ENCODE peak calls at places on chromosomes 2 and 18, in nine cellular contexts. M is SK-N-SH treated with all-trans-retinoic acid at 6 μM for 48 hours; J is left cardiac atrium; K is pancreas; O is activated CD8-positive, alpha-beta T cell treated with anti-CD3 and anti-CD28 coated beads for 36 hours; V is heart left ventricle; H is upper lobe of left lung; A is sciatic nerve; I is omental fat pad. T is an unnamed sample.

GRCh38 chr2:235990344-235990743 is 177.8 kb downstream of the GBX2 start:
- ATAC-seq in K (no peak), J (no peak), V (no peak), H (no peak), A (no peak), O (no peak), I (no peak), M (no peak), T (no peak)

GRCh38 chr2:9939587-9940485 is 11.7 kb upstream of the GRHL1 start:
- ATAC-seq in A (no peak), J (no peak), K (peak), V (no peak), H (no peak), I (no peak), M (peak), O (no peak), T (no peak)

GRCh38 chr2:43186679-43187374 is 39.6 kb downstream of the ZFP36L2 start:
- ATAC-seq in M (no peak), V (no peak), J (peak), I (no peak), O (no peak), A (peak), H (peak), K (peak), T (peak)

GRCh38 chr2:17628349-17629261 is 88.1 kb downstream of the VSNL1 start:
- ATAC-seq in H (no peak), I (no peak), J (no peak), O (no peak), A (no peak), M (no peak), K (no peak), V (no peak), T (no peak)

GRCh38 chr2:63735263-63735662 is 106.4 kb upstream of the UGP2 start:
- ATAC-seq in V (no peak), A (no peak), O (no peak), K (no peak), J (no peak), H (peak), M (peak), I (no peak), T (no peak)

GRCh38 chr18:7770903-7771302 is 203.8 kb downstream of the PTPRM start:
- ATAC-seq in I (no peak), K (peak), J (no peak), A (no peak), V (no peak), H (no peak), M (no peak), O (no peak), T (no peak)

GRCh38 chr18:2451556-2451955 is 119.7 kb downstream of the METTL4 start:
- ATAC-seq in I (no peak), M (no peak), K (no peak), V (no peak), A (no peak), O (no peak), J (no peak), H (no peak), T (no peak)

GRCh38 chr2:164781394-164781793 is 60.2 kb downstream of the COBLL1 start:
- ATAC-seq in I (no peak), A (no peak), O (no peak), J (no peak), H (no peak), V (no peak), M (no peak), K (no peak), T (no peak)

GRCh38 chr2:232668805-232669444 is 28.2 kb upstream of the GIGYF2 start:
- ATAC-seq in A (peak), K (peak), J (peak), M (peak), O (peak), V (peak), H (peak), I (no peak), T (no peak)

GRCh38 chr2:197196737-197197136 is 113.8 kb downstream of the ANKRD44 start:
- ATAC-seq in A (no peak), O (peak), I (no peak), V (no peak), M (no peak), H (no peak), J (no peak), K (no peak), T (no peak)

GRCh38 chr2:197248623-197249022 is 62.0 kb downstream of the ANKRD44 start:
- ATAC-seq in H (peak), V (no peak), J (no peak), O (peak), A (peak), K (no peak), I (no peak), M (no peak), T (no peak)

GRCh38 chr2:199659207-199659606 is 191.8 kb downstream of the FTCDNL1 start:
- ATAC-seq in J (peak), K (peak), O (peak), A (peak), M (peak), I (peak), V (no peak), H (peak), T (peak)

GRCh38 chr2:160061533-160062282 is 707 bp downstream of the PLA2R1 start:
- ATAC-seq in A (peak), V (no peak), J (peak), H (peak), M (no peak), O (no peak), I (peak), K (peak), T (no peak)

GRCh38 chr2:79750321-79750720 is 237.5 kb downstream of the CTNNA2 start:
- ATAC-seq in M (no peak), I (no peak), K (no peak), O (no peak), A (no peak), H (no peak), V (no peak), J (no peak), T (no peak)

GRCh38 chr2:236682651-236683422 is 113.2 kb downstream of the ACKR3 start:
- ATAC-seq in O (no peak), M (no peak), K (peak), I (no peak), V (no peak), J (no peak), A (peak), H (peak), T (no peak)

GRCh38 chr2:207683438-207683837 is 28.0 kb upstream of the CCNYL1 start:
- ATAC-seq in I (no peak), J (no peak), K (no peak), O (no peak), M (peak), V (no peak), H (no peak), A (no peak), T (no peak)

GRCh38 chr2:105399207-105399861 is 483 bp upstream of the FHL2 start:
- ATAC-seq in M (no peak), O (no peak), J (no peak), A (no peak), I (no peak), V (peak), H (no peak), K (no peak), T (peak)

GRCh38 chr2:120436885-120437603 is 91.1 kb downstream of the INHBB start:
- ATAC-seq in I (no peak), V (no peak), J (no peak), A (no peak), K (peak), H (no peak), M (peak), O (peak), T (no peak)

GRCh38 chr2:67259581-67260347 is 137.4 kb upstream of the ETAA1 start:
- ATAC-seq in H (peak), I (peak), K (peak), O (no peak), V (peak), M (peak), A (peak), J (peak), T (peak)

GRCh38 chr2:39947294-39948015 is 168.4 kb upstream of the THUMPD2 start:
- ATAC-seq in H (no peak), V (no peak), K (no peak), A (no peak), M (no peak), J (no peak), I (no peak), O (peak), T (no peak)

GRCh38 chr2:175595139-175595538 is 406.9 kb downstream of the LNPK start:
- ATAC-seq in I (no peak), H (no peak), O (no peak), M (no peak), A (no peak), J (no peak), V (no peak), K (no peak), T (no peak)

GRCh38 chr2:46548103-46548486 is 68.7 kb downstream of the TMEM247 start:
- ATAC-seq in M (no peak), K (no peak), J (no peak), A (no peak), H (peak), O (no peak), V (no peak), I (no peak), T (no peak)

GRCh38 chr2:71951718-71952404 is 195.8 kb downstream of the CYP26B1 start:
- ATAC-seq in V (no peak), J (no peak), M (no peak), A (no peak), O (no peak), I (no peak), H (no peak), K (no peak), T (no peak)

GRCh38 chr2:145801210-145801609 is 1281.3 kb upstream of the ZEB2 start:
- ATAC-seq in K (no peak), H (no peak), M (no peak), I (no peak), V (no peak), O (no peak), A (no peak), J (no peak), T (no peak)

GRCh38 chr2:120013569-120014223 is 819 bp downstream of the EPB41L5 start:
- ATAC-seq in J (no peak), K (peak), V (no peak), I (no peak), A (no peak), H (no peak), O (no peak), M (no peak), T (no peak)

GRCh38 chr2:63950414-63950813 is 68.8 kb downstream of the VPS54 start:
- ATAC-seq in K (no peak), M (no peak), I (no peak), V (no peak), J (no peak), O (no peak), A (no peak), H (no peak), T (no peak)

GRCh38 chr18:77645170-77645872 is 395.7 kb downstream of the GALR1 start:
- ATAC-seq in V (no peak), A (no peak), H (peak), K (no peak), I (no peak), J (no peak), O (no peak), M (no peak), T (peak)

GRCh38 chr2:237486819-237487448 is at the start of gene MLPH:
- ATAC-seq in I (peak), H (peak), J (peak), M (peak), O (no peak), A (peak), V (peak), K (peak), T (peak)

GRCh38 chr2:9235388-9236344 is 29.1 kb downstream of the ASAP2 start:
- ATAC-seq in I (peak), K (no peak), V (no peak), A (peak), J (no peak), O (no peak), M (peak), H (peak), T (peak)

GRCh38 chr2:40405440-40405839 is 46.5 kb downstream of the SLC8A1 start:
- ATAC-seq in J (no peak), V (no peak), O (no peak), A (no peak), K (no peak), H (no peak), I (no peak), M (peak), T (no peak)

GRCh38 chr18:72727776-72728175 is 140.0 kb downstream of the NETO1 start:
- ATAC-seq in O (no peak), K (no peak), V (no peak), M (no peak), A (no peak), H (no peak), J (no peak), I (no peak), T (no peak)

GRCh38 chr2:492178-492577 is 185.0 kb downstream of the TMEM18 start:
- ATAC-seq in M (no peak), H (no peak), I (no peak), V (no peak), K (no peak), J (no peak), O (no peak), A (no peak), T (no peak)

GRCh38 chr18:71105078-71105819 is 816.4 kb downstream of the SOCS6 start:
- ATAC-seq in V (no peak), O (no peak), M (peak), H (peak), I (no peak), K (no peak), J (peak), A (peak), T (no peak)

GRCh38 chr2:39805936-39806608 is 27.0 kb upstream of the THUMPD2 start:
- ATAC-seq in J (no peak), M (no peak), O (no peak), V (peak), H (no peak), A (no peak), K (no peak), I (no peak), T (peak)

GRCh38 chr2:131413148-131413747 is 49.3 kb upstream of the RAB6D start:
- ATAC-seq in J (peak), H (peak), V (no peak), A (peak), O (peak), M (peak), K (peak), I (peak), T (peak)

T was measured in gastroesophageal sphincter.